ENCODE peak calls at places on chromosomes 12 and 14, in five cellular contexts. S is germinal center, I is endothelial cell of umbilical vein, Q is fibroblast of lung, J is HFFc6. R is an unnamed sample.
A peak's percentile ranks its signal among the peaks of the same experiment; 100 is the strongest.

GRCh38 chr14:68922201-68922613 is 56.9 kb downstream of the ACTN1 start:
- DNase-seq in S (no peak), Q (no peak), J (no peak), I (no peak), R (no peak)

GRCh38 chr12:105319691-105320209 is 10.7 kb upstream of the C12orf75 start:
- DNase-seq in Q (no peak), I (no peak), J (no peak), S (no peak), R (no peak)

GRCh38 chr14:61247935-61248334 is 33.2 kb downstream of the TMEM30B start:
- DNase-seq in J (peak; percentile 29), I (no peak), S (no peak), Q (peak; percentile 96), R (peak; percentile 66)

GRCh38 chr14:43647302-43647701 is 859.8 kb downstream of the FSCB start:
- DNase-seq in I (no peak), Q (no peak), J (no peak), S (no peak), R (no peak)

GRCh38 chr14:101335061-101335661 is 226.1 kb upstream of the DIO3 start:
- DNase-seq in S (no peak), I (no peak), J (no peak), Q (peak; percentile 32), R (no peak)

GRCh38 chr14:73125169-73125588 is 11.1 kb upstream of the PSEN1 start:
- DNase-seq in J (no peak), I (no peak), S (no peak), Q (no peak), R (no peak)

GRCh38 chr12:131094831-131095805 is 141.4 kb downstream of the ADGRD1 start:
- DNase-seq in S (no peak), I (no peak), Q (no peak), J (no peak), R (no peak)

GRCh38 chr12:58414398-58414871 is 473.1 kb downstream of the ATP23 start:
- DNase-seq in Q (peak; percentile 93), I (peak; percentile 44), J (peak; percentile 59), S (no peak), R (peak; percentile 64)

GRCh38 chr12:58504539-58504938 is 415.8 kb downstream of the LRIG3 start:
- DNase-seq in J (peak; percentile 47), I (peak; percentile 62), Q (peak; percentile 63), S (no peak), R (no peak)